ENCODE peak calls at places on chromosome 20, in seven cellular contexts. J is Peyer's patch; Z is heart right ventricle; O is CD8-positive, alpha-beta T cell; E is left lung; T is CD8-positive, alpha-beta memory T cell; S is HCT116. N is an unnamed sample.

GRCh38 chr20:61439251-61439650 is 187.2 kb downstream of the CDH4 start:
- DNase-seq in J (no peak), Z (no peak), O (no peak), E (no peak), T (no peak), S (no peak), N (no peak)

GRCh38 chr20:16575390-16576140 is 2.3 kb upstream of the KIF16B start:
- DNase-seq in J (no peak), Z (no peak), O (no peak), E (no peak), T (no peak), S (no peak), N (no peak)

GRCh38 chr20:62754122-62754990 is 41.9 kb upstream of the MRGBP start:
- DNase-seq in J (no peak), Z (no peak), O (no peak), E (no peak), T (no peak), S (no peak), N (no peak)

GRCh38 chr20:54585222-54585621 is 109.8 kb downstream of the DOK5 start:
- DNase-seq in J (no peak), Z (no peak), O (no peak), E (no peak), T (no peak), S (no peak), N (no peak)

GRCh38 chr20:3658708-3659491 is 4.3 kb downstream of the GFRA4 start:
- DNase-seq in J (peak; percentile 30), Z (no peak), O (no peak), E (no peak), T (no peak), S (no peak), N (no peak)

GRCh38 chr20:25539742-25540201 is 45.6 kb downstream of the NINL start:
- DNase-seq in J (no peak), Z (no peak), O (no peak), E (no peak), T (no peak), S (no peak), N (no peak)

GRCh38 chr20:57968111-57968510 is 258.3 kb upstream of the PMEPA1 start:
- DNase-seq in J (no peak), Z (no peak), O (no peak), E (no peak), T (no peak), S (no peak), N (no peak)

GRCh38 chr20:61954276-61955021 is 111.2 kb downstream of the TAF4 start:
- DNase-seq in J (no peak), Z (no peak), O (no peak), E (peak; percentile 27), T (no peak), S (no peak), N (no peak)

GRCh38 chr20:58192567-58192966 is 35.9 kb downstream of the ANKRD60 start:
- DNase-seq in J (no peak), Z (no peak), O (peak; percentile 26), E (no peak), T (peak; percentile 12), S (no peak), N (no peak)

GRCh38 chr20:54431545-54431944 is 43.8 kb upstream of the DOK5 start:
- DNase-seq in J (no peak), Z (no peak), O (no peak), E (no peak), T (no peak), S (no peak), N (no peak)

GRCh38 chr20:63138855-63139341 is 77.0 kb downstream of the YTHDF1 start:
- DNase-seq in J (no peak), Z (no peak), O (no peak), E (no peak), T (no peak), S (no peak), N (no peak)

GRCh38 chr20:3919352-3919751 is 30.2 kb downstream of the PANK2 start:
- DNase-seq in J (no peak), Z (no peak), O (no peak), E (no peak), T (no peak), S (no peak), N (no peak)

GRCh38 chr20:13771853-13772453 is 12.8 kb downstream of the ESF1 start:
- DNase-seq in J (no peak), Z (no peak), O (no peak), E (no peak), T (no peak), S (no peak), N (no peak)

GRCh38 chr20:62289131-62289530 is 13.7 kb upstream of the ADRM1 start:
- DNase-seq in J (no peak), Z (no peak), O (no peak), E (no peak), T (no peak), S (no peak), N (no peak)

GRCh38 chr20:23266530-23267398 is 83.8 kb upstream of the NXT1 start:
- DNase-seq in J (no peak), Z (no peak), O (no peak), E (no peak), T (no peak), S (no peak), N (no peak)

GRCh38 chr20:38751360-38751976 is 3.2 kb downstream of the ACTR5 start:
- DNase-seq in J (peak; percentile 62), Z (no peak), O (no peak), E (no peak), T (no peak), S (peak; percentile 27), N (no peak)

DNA sequence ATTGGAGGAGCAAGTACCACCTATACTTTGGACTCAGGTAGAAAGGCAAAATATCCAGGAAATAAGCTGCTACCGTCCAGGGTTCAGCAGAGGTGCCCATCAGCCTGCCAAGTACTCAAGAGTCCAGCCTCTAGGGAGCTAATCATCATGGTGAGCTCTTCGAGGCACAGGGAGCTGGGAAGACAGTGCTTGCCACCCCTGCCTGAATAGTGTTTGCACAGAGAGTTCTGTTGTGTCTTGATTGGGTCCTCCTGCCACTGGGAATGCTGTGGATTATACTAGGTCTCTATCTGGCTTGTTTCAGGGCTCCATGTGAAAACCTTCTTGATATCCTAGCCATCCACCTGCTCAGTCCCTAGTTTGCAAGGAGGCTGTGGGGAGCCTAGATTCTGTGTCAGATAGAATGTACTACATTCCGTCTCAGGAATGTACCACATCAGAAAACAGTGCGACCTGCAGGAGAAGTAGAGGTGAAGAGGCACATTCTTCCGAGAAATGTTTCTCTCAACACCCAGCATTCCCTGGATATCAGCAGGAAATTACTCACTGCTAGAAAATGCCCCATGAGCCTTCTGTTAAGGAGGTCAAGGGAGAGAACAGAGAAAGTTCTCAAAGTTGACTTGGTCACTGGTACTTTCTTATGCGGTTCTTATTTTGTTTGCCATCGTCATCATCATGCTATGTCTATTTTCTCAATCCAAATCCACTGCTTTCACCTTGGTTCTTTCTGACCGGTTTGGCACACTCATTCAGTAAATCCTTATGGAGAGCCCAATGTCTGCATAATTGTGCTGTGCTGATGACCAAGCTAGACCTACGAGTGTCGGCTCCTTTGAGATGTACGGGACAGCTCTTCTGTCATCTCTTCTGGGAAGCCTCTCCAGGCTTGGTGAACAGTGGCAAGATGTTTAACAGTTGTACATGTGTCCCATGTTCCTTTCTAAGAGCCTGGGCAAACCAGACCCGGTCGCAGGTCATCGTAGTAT is 30.7 kb downstream of the PTPN1 start:
- DNase-seq in J (no peak), Z (no peak), O (no peak), E (no peak), T (no peak), S (peak; percentile 91), N (no peak)
- H3K27ac ChIP-seq in J (peak overlapping the region; percentile 77), Z (peak overlapping the region; percentile 78), O (no peak overlapping the region), E (peak overlapping the region; percentile 81), T (no peak overlapping the region), S (peak overlapping the region; percentile 93), N (no peak overlapping the region)

DNA sequence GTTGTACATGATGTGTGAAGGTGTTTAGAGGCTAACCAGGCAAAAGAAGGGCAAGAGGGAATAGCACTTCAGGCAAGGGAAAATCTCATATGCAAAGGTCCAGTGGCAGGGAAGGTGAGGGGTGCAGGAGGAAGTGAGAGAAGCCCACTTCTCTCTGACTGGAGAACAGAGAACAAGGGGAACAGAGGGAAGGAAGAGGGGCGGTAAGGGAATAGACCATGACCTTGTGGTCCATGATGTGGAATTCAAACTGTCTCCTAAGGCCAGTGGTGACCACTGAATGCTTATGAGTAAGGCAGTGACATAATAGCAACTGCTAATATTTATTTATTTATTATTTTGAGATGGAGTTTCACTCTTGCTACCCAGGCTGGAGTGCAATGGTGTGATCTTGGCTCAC is 20.6 kb upstream of the SLC9A8 start:
- DNase-seq in J (no peak), Z (no peak), O (no peak), E (no peak), T (no peak), S (no peak), N (no peak)
- H3K4me1 ChIP-seq in J (peaks cover 32% of the 10 kb centered on the region), Z (peaks cover 15% of the 10 kb centered on the region), O (no peaks in the 10 kb centered on the region), E (no peaks in the 10 kb centered on the region), T (no peaks in the 10 kb centered on the region), S (peaks cover 4% of the 10 kb centered on the region), N (no peaks in the 10 kb centered on the region)

DNA sequence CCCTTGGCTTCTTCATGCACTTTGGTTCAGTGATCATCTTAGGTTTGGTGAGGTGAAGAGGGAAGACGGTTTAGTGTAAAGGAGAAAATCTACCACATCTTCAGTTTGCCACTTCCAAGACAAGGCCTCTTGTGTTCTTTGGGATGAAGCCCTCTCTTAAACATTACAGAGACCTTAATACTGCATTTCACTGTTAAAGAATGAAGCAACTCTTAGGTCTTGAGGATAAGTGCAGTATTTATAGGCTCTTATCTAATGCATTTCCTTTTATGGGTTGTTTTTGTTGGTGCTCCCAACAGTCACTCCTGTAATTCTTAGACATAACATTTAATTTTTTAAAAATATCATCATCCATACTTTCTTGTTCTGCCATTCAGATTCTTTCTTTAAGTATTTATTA is 139.9 kb upstream of the LAMP5 start:
- DNase-seq in J (no peak), Z (no peak), O (no peak), E (no peak), T (no peak), S (no peak), N (no peak)
- H3K27ac ChIP-seq in J (no peak overlapping the region), Z (no peak overlapping the region), O (no peak overlapping the region), E (no peak overlapping the region), T (no peak overlapping the region), S (no peak overlapping the region), N (no peak overlapping the region)

GRCh38 chr20:45886590-45887345 is 654 bp downstream of the SPATA25 start:
- DNase-seq in J (no peak), Z (no peak), O (no peak), E (no peak), T (no peak), S (no peak), N (no peak)

GRCh38 chr20:45890077-45890996 is 671 bp downstream of the NEURL2 start:
- DNase-seq in J (peak; percentile 89), Z (peak; percentile 87), O (peak; percentile 29), E (peak; percentile 85), T (peak; percentile 19), S (no peak), N (peak; percentile 81)

GRCh38 chr20:45890997-45891983 is at the start of the genes CTSA and NEURL2:
- DNase-seq in J (peak; percentile 98), Z (peak; percentile 94), O (peak; percentile 69), E (peak; percentile 93), T (peak; percentile 81), S (peak; percentile 82), N (peak; percentile 88)

GRCh38 chr20:45888681-45889080 is 1.3 kb upstream of the SPATA25 start:
- DNase-seq in J (no peak), Z (no peak), O (no peak), E (no peak), T (no peak), S (no peak), N (no peak)

DNA sequence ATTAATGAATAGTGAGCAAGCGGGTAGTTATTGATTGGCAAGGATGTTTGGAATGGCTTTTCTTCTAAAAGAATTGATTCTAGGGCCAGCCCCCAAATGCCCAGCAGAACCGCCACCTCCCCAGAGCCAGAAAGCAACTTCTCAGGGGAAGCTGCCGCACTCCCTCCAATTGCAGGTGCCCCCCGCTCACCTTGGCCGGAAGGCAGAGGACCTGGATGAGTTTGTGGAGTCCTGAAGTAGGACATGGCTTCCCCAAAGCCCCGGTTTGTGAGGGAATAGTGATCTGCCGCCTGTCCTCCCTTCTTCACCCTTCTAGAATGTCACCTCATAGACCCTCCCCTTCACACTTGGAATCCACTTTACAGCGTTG is at the start of gene SPATA25:
- DNase-seq in J (no peak), Z (no peak), O (no peak), E (no peak), T (no peak), S (no peak), N (no peak)
- H3K4me1 ChIP-seq in J (peaks cover 46% of the 10 kb centered on the region), Z (peaks cover 39% of the 10 kb centered on the region), O (peaks cover 18% of the 10 kb centered on the region), E (peaks cover 6% of the 10 kb centered on the region), T (peaks cover 17% of the 10 kb centered on the region), S (peaks cover 25% of the 10 kb centered on the region), N (peaks cover 3% of the 10 kb centered on the region)

N was measured in pancreas.